ENCODE peak calls at places on chromosomes 11 and 22, in four cellular contexts. U, B, A and X are unnamed samples.

GRCh38 chr11:83827940-83828554 is 541.9 kb upstream of the CCDC90B start:
- DNase-seq in B (peak), U (no peak), A (peak), X (peak)

GRCh38 chr11:44221992-44222391 is 87.9 kb downstream of the ALX4 start:
- DNase-seq in A (no peak), B (no peak), U (no peak), X (no peak)

GRCh38 chr11:128584253-128584652 is 3.1 kb downstream of the ETS1 start:
- DNase-seq in U (no peak), B (no peak), A (no peak), X (no peak)

GRCh38 chr11:69641681-69642548 is 959 bp downstream of the CCND1 start:
- DNase-seq in B (peak), A (peak), U (no peak), X (no peak)

GRCh38 chr11:75262961-75263852 is 22.6 kb downstream of the TPBGL start:
- DNase-seq in A (peak), U (no peak), B (no peak), X (no peak)

GRCh38 chr11:133403900-133404299 is 128.4 kb downstream of the OPCML start:
- DNase-seq in B (no peak), A (no peak), U (no peak), X (no peak)

GRCh38 chr22:23105304-23105703 is 35.0 kb downstream of the GNAZ start:
- DNase-seq in A (no peak), B (no peak), U (no peak), X (no peak)

GRCh38 chr11:134020598-134020997 is 48.3 kb upstream of the JAM3 start:
- DNase-seq in B (no peak), A (no peak), U (no peak), X (no peak)

GRCh38 chr11:30585067-30585891 is 874 bp downstream of the MPPED2 start:
- DNase-seq in B (no peak), A (no peak), U (no peak), X (no peak)